ENCODE peak calls at places on chromosomes 5 and 9, in ten cellular contexts. V is HepG2, C is neural progenitor cell, X is IMR-90, E is Peyer's patch, N is suprapubic skin, F is ascending aorta, M is cardiac muscle cell, B is lower lobe of right lung, T is uterus. J is an unnamed sample.
A peak's percentile ranks its signal among the peaks of the same experiment; 100 is the strongest.

GRCh38 chr9:103799959-103800358 is 294.1 kb upstream of the SMC2 start:
- DNase-seq in M (no peak), F (no peak), E (no peak), X (no peak), B (no peak), T (no peak), V (no peak), N (no peak), C (no peak), J (no peak)

GRCh38 chr5:51381801-51382507 is 1.3 kb upstream of the ISL1 start:
- DNase-seq in C (no peak), E (no peak), N (no peak), T (no peak), F (no peak), V (no peak), B (no peak), M (peak; percentile 13), X (no peak), J (no peak)

GRCh38 chr5:60522299-60522915 is 177.6 kb downstream of the DEPDC1B start:
- DNase-seq in E (no peak), N (no peak), T (no peak), C (no peak), F (no peak), X (peak; percentile 76), M (no peak), V (no peak), B (no peak), J (no peak)

GRCh38 chr9:12818431-12819000 is 43.7 kb downstream of the LURAP1L start:
- DNase-seq in F (peak; percentile 66), X (peak; percentile 34), M (no peak), C (no peak), T (no peak), E (peak; percentile 53), B (no peak), V (no peak), N (peak; percentile 64), J (no peak)

GRCh38 chr9:128528445-128529160 is 23.8 kb upstream of the SPTAN1 start:
- DNase-seq in B (no peak), E (no peak), F (no peak), N (no peak), X (peak; percentile 20), C (no peak), T (no peak), V (no peak), M (no peak), J (no peak)

GRCh38 chr9:124371183-124371582 is 44.1 kb downstream of the PSMB7 start:
- DNase-seq in C (no peak), V (peak; percentile 30), B (no peak), N (no peak), X (peak; percentile 53), T (no peak), E (no peak), M (no peak), F (no peak), J (no peak)

GRCh38 chr9:10562581-10563343 is 50.0 kb downstream of the PTPRD start:
- DNase-seq in B (no peak), C (no peak), E (no peak), F (no peak), X (no peak), T (no peak), V (no peak), N (no peak), M (no peak), J (no peak)

GRCh38 chr5:7856855-7857254 is 5.9 kb upstream of the CFAP90 start:
- DNase-seq in X (peak; percentile 28), E (no peak), V (peak; percentile 38), C (peak; percentile 68), F (no peak), T (no peak), M (peak; percentile 70), B (no peak), N (no peak), J (no peak)

GRCh38 chr9:102631559-102631958 is 363.6 kb upstream of the CYLC2 start:
- DNase-seq in B (no peak), X (no peak), M (no peak), T (no peak), N (no peak), C (no peak), E (no peak), V (peak; percentile 2), F (no peak), J (no peak)

DNA sequence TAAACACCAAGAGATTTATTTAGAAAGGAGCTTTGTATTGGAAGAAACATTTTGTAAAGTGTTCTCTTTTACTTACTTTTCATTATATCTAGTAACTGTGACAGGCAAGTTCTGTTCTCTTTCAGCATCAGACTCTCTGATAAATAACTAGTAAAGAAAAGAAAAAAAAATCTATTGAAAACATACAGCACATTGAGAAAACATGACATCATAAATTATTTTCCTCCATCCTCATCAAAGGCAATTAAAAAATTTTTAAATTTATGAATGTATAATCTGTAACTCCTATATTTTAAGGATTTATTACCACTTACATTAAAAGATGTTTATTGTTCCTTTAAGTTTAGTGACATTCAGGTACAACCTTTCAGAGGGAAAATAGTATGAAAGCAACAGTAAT is 11.1 kb downstream of the CCNH start:
- DNase-seq in B (no peak), N (no peak), C (no peak), V (no peak), E (no peak), F (no peak), X (no peak), T (no peak), M (no peak), J (no peak)
- H3K36me3 ChIP-seq in B (peaks cover 87% of the 10 kb centered on the region), N (peaks cover 73% of the 10 kb centered on the region), C (peaks cover 28% of the 10 kb centered on the region), V (peaks cover 11% of the 10 kb centered on the region), E (no peaks in the 10 kb centered on the region), F (peaks cover 35% of the 10 kb centered on the region), X (peaks cover 18% of the 10 kb centered on the region), T (no peaks in the 10 kb centered on the region), M (peaks cover 51% of the 10 kb centered on the region), J (peaks cover 5% of the 10 kb centered on the region)

GRCh38 chr9:134377976-134378375 is 51.7 kb downstream of the RXRA start:
- DNase-seq in V (no peak), E (peak; percentile 97), T (no peak), B (peak; percentile 87), F (peak; percentile 81), M (no peak), C (no peak), N (peak; percentile 87), X (no peak), J (no peak)
- TF ChIP-seq CTCF in V (no peak), E (no peak), T (no peak), B (no peak), F (no peak), M (no peak), C (no peak), N (no peak), X (no peak), J (no peak)

DNA sequence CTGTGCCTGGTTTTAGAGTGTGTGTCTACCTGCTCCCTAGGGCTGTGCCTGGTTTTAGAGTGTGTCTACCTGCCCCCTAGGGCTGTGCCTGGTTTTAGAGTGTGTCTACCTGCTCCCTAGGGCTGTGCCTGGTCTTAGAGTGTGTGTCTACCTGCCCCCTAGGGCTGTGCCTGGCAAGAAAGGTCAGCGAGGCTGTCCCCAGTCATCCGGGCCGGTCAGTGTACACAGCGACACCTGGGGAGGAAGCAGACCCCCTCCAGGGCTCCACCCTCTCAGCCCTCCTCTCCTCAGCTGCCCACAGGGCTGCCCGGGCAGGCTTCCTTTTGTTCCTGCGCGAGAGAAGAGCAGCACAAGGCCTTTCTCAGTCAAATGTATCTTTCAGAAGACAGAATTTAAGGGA is 4.1 kb downstream of the NRARP start:
- DNase-seq in M (no peak), X (no peak), B (no peak), N (no peak), T (no peak), E (no peak), F (no peak), C (no peak), V (no peak), J (no peak)
- H3K27me3 ChIP-seq in M (peaks cover 48% of the 10 kb centered on the region), X (peaks cover 33% of the 10 kb centered on the region), B (peaks cover 51% of the 10 kb centered on the region), N (peaks cover 65% of the 10 kb centered on the region), T (peaks cover 33% of the 10 kb centered on the region), E (no peaks in the 10 kb centered on the region), F (peaks cover 27% of the 10 kb centered on the region), C (peaks cover 64% of the 10 kb centered on the region), V (peaks cover 4% of the 10 kb centered on the region), J (peaks cover 24% of the 10 kb centered on the region)

GRCh38 chr5:177293819-177294581 is 9.5 kb downstream of the RAB24 start:
- DNase-seq in M (no peak), V (no peak), F (no peak), N (no peak), C (no peak), T (no peak), B (no peak), X (no peak), E (no peak), J (no peak)
- H3K36me3 ChIP-seq in M (peaks cover 48% of the 10 kb centered on the region), V (no peaks in the 10 kb centered on the region), F (peaks cover 63% of the 10 kb centered on the region), N (peaks cover 72% of the 10 kb centered on the region), C (peaks cover 19% of the 10 kb centered on the region), T (no peaks in the 10 kb centered on the region), B (peaks cover 75% of the 10 kb centered on the region), X (peaks cover 51% of the 10 kb centered on the region), E (no peaks in the 10 kb centered on the region), J (peaks cover 29% of the 10 kb centered on the region)

GRCh38 chr9:23577611-23578010 is 248.4 kb downstream of the ELAVL2 start:
- DNase-seq in E (no peak), C (no peak), N (no peak), T (no peak), F (no peak), B (no peak), X (no peak), M (no peak), V (no peak), J (no peak)
- TF ChIP-seq CTCF in E (no peak), C (no peak), N (no peak), T (no peak), F (no peak), B (no peak), X (no peak), M (no peak), V (no peak), J (no peak)

GRCh38 chr9:137353223-137354152 is 51.4 kb upstream of the NRARP start:
- DNase-seq in T (no peak), X (no peak), F (peak; percentile 61), C (no peak), E (no peak), B (peak; percentile 56), V (no peak), N (no peak), M (no peak), J (no peak)
- H3K27me3 ChIP-seq in T (no peaks in the 10 kb centered on the region), X (no peaks in the 10 kb centered on the region), F (no peaks in the 10 kb centered on the region), C (no peaks in the 10 kb centered on the region), E (no peaks in the 10 kb centered on the region), B (no peaks in the 10 kb centered on the region), V (no peaks in the 10 kb centered on the region), N (no peaks in the 10 kb centered on the region), M (no peaks in the 10 kb centered on the region), J (no peaks in the 10 kb centered on the region)

DNA sequence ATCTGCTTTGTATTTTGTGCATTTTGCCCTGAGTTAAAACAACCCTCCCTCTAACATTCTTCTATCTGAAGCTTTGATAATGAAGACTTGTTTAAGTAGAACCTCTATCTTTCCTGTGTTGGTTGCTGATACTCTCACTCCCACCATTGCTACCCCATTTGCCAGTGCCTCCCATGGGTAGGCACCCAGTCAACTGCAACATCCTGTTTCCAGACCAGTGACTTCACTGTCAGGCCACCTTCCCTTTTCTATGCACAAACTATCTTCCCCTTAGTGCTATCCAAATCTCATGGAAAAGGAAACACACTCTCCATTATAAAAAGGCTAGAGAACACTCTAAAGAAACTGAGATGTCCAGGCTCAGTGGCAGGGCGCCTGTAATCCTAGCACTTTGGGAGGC is 5.6 kb upstream of the IARS1 start:
- DNase-seq in V (no peak), M (no peak), B (no peak), T (no peak), F (no peak), C (no peak), E (no peak), N (no peak), X (no peak), J (no peak)
- H3K36me3 ChIP-seq in V (peaks cover 12% of the 10 kb centered on the region), M (peaks cover 49% of the 10 kb centered on the region), B (peaks cover 75% of the 10 kb centered on the region), T (no peaks in the 10 kb centered on the region), F (peaks cover 48% of the 10 kb centered on the region), C (peaks cover 25% of the 10 kb centered on the region), E (no peaks in the 10 kb centered on the region), N (peaks cover 75% of the 10 kb centered on the region), X (peaks cover 21% of the 10 kb centered on the region), J (peaks cover 5% of the 10 kb centered on the region)

GRCh38 chr9:109906766-109907382 is 126.9 kb downstream of the PALM2AKAP2 start:
- DNase-seq in X (peak; percentile 71), B (no peak), T (no peak), M (peak; percentile 55), E (no peak), N (no peak), C (no peak), F (no peak), V (peak; percentile 8), J (no peak)
- TF ChIP-seq CTCF in X (peak; percentile 27), B (no peak), T (no peak), M (peak; percentile 16), E (no peak), N (no peak), C (no peak), F (no peak), V (peak; percentile 39), J (no peak)

J was measured in BJ.